ENCODE peak calls at places on chromosomes 6 and 20, in four cellular contexts. A is HL-60, T is cardiac fibroblast, P is substantia nigra. F is an unnamed sample.
A peak's percentile ranks its signal among the peaks of the same experiment; 100 is the strongest.

GRCh38 chr20:36281785-36282380 is 24.3 kb upstream of the DLGAP4 start:
- DNase-seq in A (no peak), T (no peak), P (no peak), F (no peak)

GRCh38 chr6:34912715-34913464 is 23.8 kb downstream of the ANKS1A start:
- DNase-seq in A (peak; percentile 31), T (peak; percentile 86), P (no peak), F (peak; percentile 3)

GRCh38 chr6:92828786-92829185 is 590.6 kb downstream of the EPHA7 start:
- DNase-seq in A (no peak), T (no peak), P (no peak), F (no peak)

GRCh38 chr6:128305228-128305627 is 215.2 kb downstream of the PTPRK start:
- DNase-seq in A (no peak), T (peak; percentile 43), P (no peak), F (no peak)

GRCh38 chr6:117555262-117555849 is 47.0 kb downstream of the GOPC start:
- DNase-seq in A (no peak), T (no peak), P (no peak), F (no peak)

GRCh38 chr6:131602913-131603312 is 25.1 kb downstream of the MED23 start:
- DNase-seq in A (no peak), T (peak; percentile 92), P (no peak), F (no peak)

GRCh38 chr6:122405417-122405816 is 6.0 kb downstream of the HSF2 start:
- DNase-seq in A (no peak), T (peak; percentile 31), P (no peak), F (no peak)

GRCh38 chr6:30720738-30721197 is 616 bp downstream of the TUBB start:
- DNase-seq in A (peak; percentile 81), T (peak; percentile 52), P (no peak), F (peak; percentile 46)